ENCODE peak calls at places on chromosomes 6 and 20, in five cellular contexts. R is fibroblast of lung, K is A673, W is K562, Z is neural progenitor cell. G is an unnamed sample.

GRCh38 chr20:47262365-47263013 is 94.0 kb downstream of the ZMYND8 start:
- DNase-seq in W (no peak), K (no peak), Z (no peak), R (no peak), G (no peak)

GRCh38 chr6:11221623-11222384 is 10.7 kb downstream of the NEDD9 start:
- DNase-seq in K (no peak), Z (no peak), W (no peak), R (no peak), G (no peak)

GRCh38 chr6:88220493-88220892 is 54.3 kb upstream of the CNR1 start:
- DNase-seq in W (peak), R (no peak), K (peak), Z (peak), G (peak)

GRCh38 chr6:74578339-74578738 is 627.5 kb downstream of the COL12A1 start:
- DNase-seq in R (peak), Z (no peak), K (peak), W (no peak), G (no peak)

GRCh38 chr6:157229219-157229607 is 94.1 kb downstream of the TMEM242 start:
- DNase-seq in R (no peak), K (no peak), Z (no peak), W (no peak), G (no peak)

GRCh38 chr6:71209206-71209605 is 79.4 kb upstream of the OGFRL1 start:
- DNase-seq in Z (no peak), W (no peak), R (no peak), K (no peak), G (no peak)

GRCh38 chr6:75656479-75656878 is 54.8 kb downstream of the SENP6 start:
- DNase-seq in R (no peak), W (no peak), K (no peak), Z (no peak), G (no peak)

GRCh38 chr6:106510090-106510970 is 119.0 kb downstream of the RTN4IP1 start:
- DNase-seq in W (peak), K (peak), R (peak), Z (peak), G (peak)

GRCh38 chr20:13953227-13953626 is 37.2 kb downstream of the SEL1L2 start:
- DNase-seq in K (peak), Z (peak), R (no peak), W (no peak), G (no peak)

GRCh38 chr20:31758521-31758920 is 19.4 kb downstream of the TPX2 start:
- DNase-seq in W (no peak), R (no peak), K (no peak), Z (no peak), G (no peak)

GRCh38 chr20:63121749-63122405 is 94.1 kb downstream of the YTHDF1 start:
- DNase-seq in R (no peak), W (no peak), Z (no peak), K (no peak), G (no peak)

GRCh38 chr6:2841264-2842138 is at the start of gene SERPINB1:
- DNase-seq in R (peak), Z (peak), W (peak), K (peak), G (peak)

GRCh38 chr6:13766201-13766634 is 48.1 kb downstream of the MCUR1 start:
- DNase-seq in R (peak), Z (no peak), W (peak), K (peak), G (peak)

GRCh38 chr6:36623547-36624459 is 29.6 kb downstream of the SRSF3 start:
- DNase-seq in Z (peak), W (peak), R (peak), K (peak), G (peak)

GRCh38 chr6:50706575-50706974 is 6.8 kb upstream of the TFAP2D start:
- DNase-seq in Z (peak), K (no peak), R (no peak), W (no peak), G (no peak)

GRCh38 chr6:10687582-10687981 is 6.8 kb downstream of the C6orf52 start:
- DNase-seq in W (no peak), Z (no peak), R (no peak), K (no peak), G (no peak)

GRCh38 chr20:14984768-14985622 is 647.6 kb upstream of the FLRT3 start:
- DNase-seq in R (no peak), W (no peak), Z (no peak), K (no peak), G (peak)

GRCh38 chr6:151914475-151914874 is 107.0 kb downstream of the ESR1 start:
- DNase-seq in Z (no peak), R (peak), W (no peak), K (no peak), G (no peak)

GRCh38 chr6:5999688-6000608 is 6.8 kb downstream of the NRN1 start:
- DNase-seq in K (no peak), R (no peak), W (no peak), Z (peak), G (no peak)
- TF ChIP-seq EZH2 in K (no peak), R (no peak), W (no peak), Z (peak), G (no peak)

GRCh38 chr6:160456214-160456546 is 108.0 kb downstream of the SLC22A3 start:
- DNase-seq in K (no peak), W (no peak), R (no peak), Z (no peak), G (no peak)
- H3K27ac ChIP-seq in K (no peak), W (no peak), R (no peak), Z (no peak), G (peak)

DNA sequence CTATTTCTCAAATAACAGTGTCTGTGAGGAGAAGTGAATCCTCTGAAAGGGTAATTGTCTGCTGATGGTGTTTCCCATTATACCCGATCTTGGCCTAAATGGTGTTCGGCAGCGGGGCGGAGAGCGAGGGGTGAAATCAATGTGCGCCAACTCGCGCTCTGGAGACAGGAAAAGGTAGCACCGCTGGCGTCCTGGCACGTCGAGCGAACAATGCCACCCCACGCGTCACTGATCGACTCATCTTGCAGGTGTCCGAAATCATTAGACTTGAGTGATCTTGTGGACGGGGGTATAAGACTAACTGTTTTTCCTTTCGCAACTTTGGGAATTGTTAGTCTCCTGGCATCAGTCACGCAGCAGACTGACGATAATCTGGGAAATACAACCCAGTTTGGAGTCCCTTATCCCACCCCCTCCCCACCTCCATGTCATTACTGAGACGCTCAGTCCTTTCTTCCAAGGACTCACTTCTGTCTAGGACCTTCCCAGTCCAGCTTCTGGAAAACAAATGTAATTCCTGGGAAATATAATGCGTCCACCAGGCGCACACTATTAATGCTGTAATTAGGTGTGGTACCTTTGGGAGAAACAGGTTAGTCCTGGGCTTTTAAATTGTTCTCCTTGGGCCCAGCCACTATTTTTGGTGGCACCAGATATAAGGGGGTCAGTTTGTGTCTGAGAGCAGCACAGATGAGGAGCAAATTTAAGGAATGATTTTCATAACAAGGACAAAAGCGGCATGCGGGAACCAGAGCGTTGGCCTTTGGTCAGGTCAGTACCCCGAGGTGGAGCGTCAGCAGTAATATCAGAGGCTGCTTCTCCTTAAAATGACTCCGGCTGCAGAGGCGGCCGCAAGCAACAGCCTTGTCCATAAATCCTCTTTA is 2.3 kb downstream of the LINC00237 start:
- DNase-seq in K (no peak), W (no peak), R (no peak), Z (peak), G (no peak)
- TF ChIP-seq EZH2 in K (peak), W (no peak), R (peak), Z (peak), G (peak)

GRCh38 chr20:50434321-50434652 is 75.9 kb upstream of the PTPN1 start:
- DNase-seq in W (no peak), K (no peak), R (no peak), Z (no peak), G (no peak)

GRCh38 chr20:50436052-50436656 is 74.0 kb upstream of the PTPN1 start:
- DNase-seq in R (no peak), W (no peak), Z (no peak), K (no peak), G (no peak)

GRCh38 chr20:50433001-50433400 is 77.2 kb upstream of the PTPN1 start:
- DNase-seq in R (no peak), Z (no peak), W (no peak), K (no peak), G (no peak)

GRCh38 chr20:50435397-50436051 is 74.7 kb upstream of the PTPN1 start:
- DNase-seq in R (no peak), K (no peak), W (no peak), Z (no peak), G (no peak)

GRCh38 chr20:50434653-50435396 is 75.4 kb upstream of the PTPN1 start:
- DNase-seq in R (peak), Z (no peak), K (no peak), W (no peak), G (no peak)
- H3K27ac ChIP-seq in R (no peak), Z (no peak), K (no peak), W (no peak), G (peak)

GRCh38 chr6:166169549-166170421 is 2.1 kb upstream of the TBXT start:
- DNase-seq in K (no peak), R (no peak), Z (peak), W (no peak), G (no peak)
- TF ChIP-seq EZH2 in K (no peak), R (peak), Z (peak), W (no peak), G (peak)

GRCh38 chr6:130632897-130633296 is 194.3 kb upstream of the SMLR1 start:
- DNase-seq in R (no peak), Z (peak), W (no peak), K (peak), G (no peak)
- H3K27ac ChIP-seq in R (no peak), Z (no peak), W (no peak), K (no peak), G (no peak)

GRCh38 chr20:24731312-24731711 is 217.8 kb upstream of the CST7 start:
- DNase-seq in W (no peak), Z (no peak), R (no peak), K (no peak), G (no peak)
- TF ChIP-seq EZH2 in W (no peak), Z (no peak), R (no peak), K (no peak), G (no peak)

DNA sequence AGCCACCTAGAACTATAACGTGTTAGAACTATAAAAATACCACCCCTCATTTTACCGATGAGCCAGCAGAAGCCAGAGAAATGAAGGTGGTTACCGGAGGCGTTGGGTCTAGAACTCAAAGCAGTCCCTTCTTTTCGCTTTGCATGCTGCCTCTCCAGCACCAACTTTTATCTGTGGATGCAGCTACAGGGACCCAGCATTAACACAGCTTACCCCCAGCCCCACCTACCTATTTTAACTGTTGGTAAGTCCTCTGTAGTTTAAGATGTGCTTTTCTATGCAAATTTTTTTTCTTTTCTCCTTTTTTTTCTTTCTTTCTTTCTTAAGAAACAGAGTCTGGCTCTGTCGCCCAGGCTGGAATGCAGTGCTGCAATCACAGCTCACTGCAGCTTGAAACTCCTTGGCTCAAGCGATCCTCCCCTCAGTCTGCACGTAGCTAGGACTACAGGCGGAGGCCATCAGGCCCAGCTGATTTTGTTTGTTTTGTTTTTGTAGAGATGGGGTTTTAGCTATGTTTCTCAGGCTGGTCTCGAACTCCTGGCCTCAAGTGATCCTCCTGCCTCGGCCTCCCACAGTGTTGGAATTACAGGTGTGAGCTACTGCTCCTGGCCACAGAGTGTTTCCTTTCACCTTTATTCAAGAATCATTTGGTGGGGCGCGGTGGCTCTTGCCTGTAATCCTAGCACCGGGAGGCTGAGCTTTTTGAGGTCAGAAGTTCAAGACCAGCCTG is 6.5 kb upstream of the USP45 start:
- DNase-seq in K (peak), W (no peak), R (peak), Z (peak), G (peak)
- H3K27ac ChIP-seq in K (peak), W (peak), R (peak), Z (peak), G (peak)